ENCODE peak calls at places on chromosome 17, in six cellular contexts. One of them, this sample, is unnamed.

GRCh38 chr17:78322858-78323455 is 36.9 kb downstream of the SOCS3 start:
- DNase-seq in T-helper 17 cell: no peak
- DNase-seq in NCI-H1105: no peak
- DNase-seq in AG10803: peak
- DNase-seq in left cardiac atrium: peak
- DNase-seq in breast epithelium: no peak
- DNase-seq in this sample: no peak

GRCh38 chr17:14794961-14795360 is 470.2 kb downstream of the PMP22 start:
- DNase-seq in T-helper 17 cell: no peak
- DNase-seq in NCI-H1105: no peak
- DNase-seq in AG10803: no peak
- DNase-seq in left cardiac atrium: no peak
- DNase-seq in breast epithelium: no peak
- DNase-seq in this sample: no peak

GRCh38 chr17:53707546-53707945 is 115.2 kb upstream of the KIF2B start:
- DNase-seq in T-helper 17 cell: no peak
- DNase-seq in NCI-H1105: no peak
- DNase-seq in AG10803: no peak
- DNase-seq in left cardiac atrium: no peak
- DNase-seq in breast epithelium: no peak
- DNase-seq in this sample: no peak

GRCh38 chr17:38701504-38702165 is 3.4 kb upstream of the MLLT6 start:
- DNase-seq in T-helper 17 cell: peak
- DNase-seq in NCI-H1105: no peak
- DNase-seq in AG10803: peak
- DNase-seq in left cardiac atrium: no peak
- DNase-seq in breast epithelium: no peak
- DNase-seq in this sample: peak

GRCh38 chr17:79075861-79076406 is 1.3 kb downstream of the ENGASE start:
- DNase-seq in T-helper 17 cell: no peak
- DNase-seq in NCI-H1105: no peak
- DNase-seq in AG10803: no peak
- DNase-seq in left cardiac atrium: no peak
- DNase-seq in breast epithelium: no peak
- DNase-seq in this sample: no peak

GRCh38 chr17:21284319-21285163 is at the start of gene MAP2K3:
- DNase-seq in T-helper 17 cell: peak
- DNase-seq in NCI-H1105: peak
- DNase-seq in AG10803: peak
- DNase-seq in left cardiac atrium: peak
- DNase-seq in breast epithelium: peak
- DNase-seq in this sample: peak

GRCh38 chr17:82961366-82962162 is 117.8 kb upstream of the METRNL start:
- DNase-seq in T-helper 17 cell: peak
- DNase-seq in NCI-H1105: no peak
- DNase-seq in AG10803: no peak
- DNase-seq in left cardiac atrium: no peak
- DNase-seq in breast epithelium: peak
- DNase-seq in this sample: no peak

GRCh38 chr17:47884905-47885735 is 10.9 kb upstream of the SP2 start:
- DNase-seq in T-helper 17 cell: no peak
- DNase-seq in NCI-H1105: no peak
- DNase-seq in AG10803: no peak
- DNase-seq in left cardiac atrium: no peak
- DNase-seq in breast epithelium: no peak
- DNase-seq in this sample: no peak

GRCh38 chr17:72538443-72538842 is 417.6 kb downstream of the SOX9 start:
- DNase-seq in T-helper 17 cell: no peak
- DNase-seq in NCI-H1105: no peak
- DNase-seq in AG10803: no peak
- DNase-seq in left cardiac atrium: no peak
- DNase-seq in breast epithelium: no peak
- DNase-seq in this sample: no peak

GRCh38 chr17:79415909-79416308 is 194.9 kb downstream of the RBFOX3 start:
- DNase-seq in T-helper 17 cell: no peak
- DNase-seq in NCI-H1105: no peak
- DNase-seq in AG10803: no peak
- DNase-seq in left cardiac atrium: no peak
- DNase-seq in breast epithelium: no peak
- DNase-seq in this sample: no peak

GRCh38 chr17:78890111-78890897 is 12.7 kb downstream of the CEP295NL start:
- DNase-seq in T-helper 17 cell: no peak
- DNase-seq in NCI-H1105: no peak
- DNase-seq in AG10803: no peak
- DNase-seq in left cardiac atrium: peak
- DNase-seq in breast epithelium: no peak
- DNase-seq in this sample: peak